ENCODE peak calls at places on chromosomes 13 and 19, in nine cellular contexts. Y, F, E, H, G, L, I, A and K are unnamed samples.

GRCh38 chr19:5228932-5229777 is 111.5 kb downstream of the PTPRS start:
- DNase-seq in Y (no peak), F (no peak), E (no peak), H (peak), G (no peak), L (no peak), I (no peak), A (peak), K (no peak)

GRCh38 chr13:43478178-43478577 is 308.6 kb downstream of the ENOX1 start:
- DNase-seq in Y (no peak), F (no peak), E (no peak), H (no peak), G (no peak), L (no peak), I (no peak), A (no peak), K (no peak)

GRCh38 chr19:18251587-18252369 is 22.5 kb downstream of the IQCN start:
- DNase-seq in Y (peak), F (peak), E (peak), H (peak), G (peak), L (no peak), I (peak), A (peak), K (no peak)

GRCh38 chr13:91312324-91312723 is 35.2 kb upstream of the MIR17HG start:
- DNase-seq in Y (no peak), F (no peak), E (no peak), H (no peak), G (no peak), L (no peak), I (no peak), A (no peak), K (no peak)

GRCh38 chr19:8307400-8307964 is 676 bp downstream of the CD320 start:
- DNase-seq in Y (no peak), F (peak), E (peak), H (no peak), G (peak), L (no peak), I (peak), A (no peak), K (no peak)

GRCh38 chr19:29928831-29929230 is 13.2 kb upstream of the URI1 start:
- DNase-seq in Y (no peak), F (no peak), E (no peak), H (no peak), G (no peak), L (no peak), I (no peak), A (no peak), K (no peak)

GRCh38 chr19:34772697-34773554 is at the start of gene ZNF599:
- DNase-seq in Y (peak), F (peak), E (peak), H (peak), G (peak), L (peak), I (peak), A (peak), K (peak)

GRCh38 chr13:48778551-48779088 is 124.9 kb downstream of the CYSLTR2 start:
- DNase-seq in Y (no peak), F (no peak), E (no peak), H (no peak), G (no peak), L (no peak), I (no peak), A (no peak), K (no peak)

GRCh38 chr19:45863840-45864628 is at the start of gene FOXA3:
- DNase-seq in Y (no peak), F (peak), E (peak), H (peak), G (peak), L (no peak), I (peak), A (peak), K (no peak)

GRCh38 chr13:39417131-39417530 is 185.9 kb downstream of the LHFPL6 start:
- DNase-seq in Y (no peak), F (no peak), E (peak), H (peak), G (no peak), L (no peak), I (no peak), A (no peak), K (no peak)

GRCh38 chr19:58318297-58318696 is 8.5 kb upstream of the ZSCAN22 start:
- DNase-seq in Y (no peak), F (no peak), E (no peak), H (no peak), G (no peak), L (no peak), I (no peak), A (peak), K (no peak)

GRCh38 chr19:8017808-8018207 is 12.4 kb upstream of the ELAVL1 start:
- DNase-seq in Y (no peak), F (no peak), E (no peak), H (no peak), G (peak), L (no peak), I (peak), A (peak), K (no peak)

GRCh38 chr13:37656247-37656940 is 57.8 kb upstream of the POSTN start:
- DNase-seq in Y (peak), F (no peak), E (peak), H (peak), G (no peak), L (peak), I (no peak), A (no peak), K (peak)
- H3K4me3 ChIP-seq in Y (no peak), F (no peak), E (no peak), H (no peak), G (no peak), L (no peak), I (no peak), A (no peak), K (no peak)

GRCh38 chr13:24261566-24261965 is 47.8 kb upstream of the C1QTNF9 start:
- DNase-seq in Y (no peak), F (no peak), E (no peak), H (no peak), G (no peak), L (no peak), I (peak), A (no peak), K (no peak)

GRCh38 chr13:24265453-24265852 is 43.9 kb upstream of the C1QTNF9 start:
- DNase-seq in Y (no peak), F (no peak), E (no peak), H (no peak), G (no peak), L (no peak), I (no peak), A (no peak), K (no peak)

GRCh38 chr13:24264976-24265375 is 44.4 kb upstream of the C1QTNF9 start:
- DNase-seq in Y (no peak), F (no peak), E (no peak), H (no peak), G (peak), L (no peak), I (peak), A (no peak), K (no peak)

GRCh38 chr13:24267283-24267682 is 42.1 kb upstream of the C1QTNF9 start:
- DNase-seq in Y (no peak), F (no peak), E (no peak), H (no peak), G (no peak), L (no peak), I (no peak), A (no peak), K (no peak)

GRCh38 chr13:24263652-24264051 is 45.7 kb upstream of the C1QTNF9 start:
- DNase-seq in Y (no peak), F (no peak), E (peak), H (peak), G (no peak), L (no peak), I (no peak), A (no peak), K (no peak)
- H3K4me3 ChIP-seq in Y (no peak), F (no peak), E (no peak), H (no peak), G (no peak), L (no peak), I (no peak), A (no peak), K (no peak)

GRCh38 chr19:13856530-13856929 is 20.4 kb upstream of the NANOS3 start:
- DNase-seq in Y (no peak), F (no peak), E (no peak), H (no peak), G (no peak), L (no peak), I (no peak), A (no peak), K (no peak)
- H3K4me3 ChIP-seq in Y (no peak), F (no peak), E (no peak), H (no peak), G (no peak), L (no peak), I (no peak), A (no peak), K (no peak)

GRCh38 chr19:54422136-54422535 is 6.9 kb downstream of the TTYH1 start:
- DNase-seq in Y (no peak), F (no peak), E (no peak), H (no peak), G (no peak), L (no peak), I (no peak), A (no peak), K (no peak)
- H3K4me3 ChIP-seq in Y (no peak), F (no peak), E (no peak), H (no peak), G (no peak), L (no peak), I (no peak), A (no peak), K (no peak)